ENCODE peak calls at places on chromosome 12, in ten cellular contexts. O, N, U, A, T, H, D, Z, L and M are unnamed samples. For H3K36me3, the result is how much of the 10 kb centered on the place peaks cover.

GRCh38 chr12:84642201-84642600 is 270.4 kb downstream of the SLC6A15 start:
- DNase-seq in N (no peak), L (no peak), U (no peak), D (no peak), H (no peak), A (no peak), T (no peak), O (no peak), Z (no peak), M (no peak)

GRCh38 chr12:56315256-56315625 is 547 bp downstream of the CNPY2 start:
- DNase-seq in L (no peak), A (no peak), T (no peak), H (no peak), O (peak), U (no peak), D (no peak), Z (peak), N (peak), M (no peak)

GRCh38 chr12:29762637-29763300 is 21.0 kb downstream of the TMTC1 start:
- DNase-seq in U (no peak), D (peak), O (no peak), N (no peak), A (no peak), H (no peak), L (no peak), Z (no peak), T (no peak), M (no peak)

GRCh38 chr12:116662612-116663144 is 75.2 kb downstream of the SPRING1 start:
- DNase-seq in D (peak), A (no peak), T (no peak), U (no peak), Z (no peak), H (peak), L (no peak), O (peak), N (peak), M (no peak)

GRCh38 chr12:14777271-14777670 is 26.0 kb downstream of the WBP11 start:
- DNase-seq in D (no peak), T (peak), L (no peak), A (no peak), Z (no peak), U (no peak), O (no peak), N (no peak), H (no peak), M (no peak)

GRCh38 chr12:12992418-12993175 is 7.5 kb downstream of the HEBP1 start:
- DNase-seq in O (no peak), N (no peak), D (peak), U (no peak), A (no peak), H (peak), L (no peak), Z (no peak), T (peak), M (no peak)

GRCh38 chr12:46361667-46362034 is 10.9 kb downstream of the SLC38A2 start:
- DNase-seq in A (no peak), U (no peak), H (no peak), O (no peak), L (no peak), T (no peak), Z (no peak), D (no peak), N (no peak), M (no peak)

GRCh38 chr12:117563706-117564105 is 202.3 kb upstream of the NOS1 start:
- DNase-seq in D (no peak), A (no peak), N (no peak), T (no peak), U (no peak), O (no peak), Z (no peak), L (no peak), H (no peak), M (no peak)

GRCh38 chr12:115737895-115738294 is 539.6 kb downstream of the MED13L start:
- DNase-seq in T (no peak), D (no peak), A (no peak), U (no peak), N (no peak), O (no peak), Z (no peak), H (no peak), L (no peak), M (no peak)

GRCh38 chr12:124073636-124074035 is 100.6 kb downstream of the ZNF664 start:
- DNase-seq in U (no peak), T (no peak), A (no peak), L (no peak), D (no peak), H (no peak), Z (no peak), O (no peak), N (no peak), M (no peak)

GRCh38 chr12:50934981-50935807 is 17.1 kb upstream of the HIGD1C start:
- DNase-seq in A (no peak), D (no peak), N (no peak), O (no peak), T (peak), L (no peak), Z (no peak), U (no peak), H (no peak), M (no peak)

GRCh38 chr12:68480526-68480925 is 130.2 kb upstream of the RAP1B start:
- DNase-seq in H (no peak), D (no peak), T (no peak), N (no peak), O (no peak), L (no peak), U (no peak), A (no peak), Z (no peak), M (no peak)

GRCh38 chr12:4975574-4975973 is 65.9 kb downstream of the KCNA1 start:
- DNase-seq in H (no peak), N (peak), O (no peak), T (no peak), L (no peak), U (no peak), Z (no peak), D (no peak), A (no peak), M (no peak)

GRCh38 chr12:123149828-123150272 is 1.0 kb downstream of the PITPNM2 start:
- DNase-seq in H (no peak), T (no peak), N (no peak), Z (no peak), A (no peak), O (no peak), L (no peak), U (no peak), D (no peak), M (no peak)

GRCh38 chr12:51788876-51789275 is 59.6 kb downstream of the FIGNL2 start:
- DNase-seq in D (no peak), H (no peak), O (no peak), A (no peak), Z (no peak), T (peak), L (no peak), N (no peak), U (no peak), M (no peak)

GRCh38 chr12:118853634-118854033 is 127.7 kb upstream of the SRRM4 start:
- DNase-seq in Z (peak), L (no peak), T (peak), O (no peak), N (peak), D (no peak), U (no peak), H (no peak), A (no peak), M (no peak)

GRCh38 chr12:76562158-76562557 is 2.6 kb upstream of the OSBPL8 start:
- DNase-seq in A (no peak), L (no peak), U (no peak), D (no peak), N (no peak), T (no peak), H (no peak), Z (no peak), O (no peak), M (no peak)

GRCh38 chr12:91404362-91404899 is 221.8 kb upstream of the DCN start:
- DNase-seq in O (no peak), L (no peak), N (no peak), T (peak), A (no peak), H (no peak), U (no peak), D (no peak), Z (no peak), M (no peak)

GRCh38 chr12:23666866-23667265 is 282.6 kb downstream of the SOX5 start:
- DNase-seq in L (no peak), A (no peak), T (no peak), Z (no peak), N (no peak), H (no peak), U (no peak), D (no peak), O (no peak), M (no peak)

GRCh38 chr12:27635349-27635972 is 60.8 kb upstream of the REP15 start:
- DNase-seq in H (no peak), D (no peak), O (no peak), Z (peak), U (no peak), T (peak), A (no peak), L (no peak), N (peak), M (no peak)

GRCh38 chr12:124898200-124898950 is 16.1 kb downstream of the UBC start:
- DNase-seq in D (no peak), Z (peak), O (peak), L (peak), N (peak), A (peak), T (peak), U (peak), H (peak), M (peak)

GRCh38 chr12:6734506-6735082 is 10.7 kb downstream of the COPS7A start:
- DNase-seq in T (no peak), N (peak), Z (no peak), D (peak), H (no peak), A (no peak), U (no peak), O (no peak), L (no peak), M (no peak)
- H3K36me3 ChIP-seq in T (under half), N (under half), Z (under half), D (under half), H (under half), A (under half), U (under half), O (under half), L (under half), M (under half)

DNA sequence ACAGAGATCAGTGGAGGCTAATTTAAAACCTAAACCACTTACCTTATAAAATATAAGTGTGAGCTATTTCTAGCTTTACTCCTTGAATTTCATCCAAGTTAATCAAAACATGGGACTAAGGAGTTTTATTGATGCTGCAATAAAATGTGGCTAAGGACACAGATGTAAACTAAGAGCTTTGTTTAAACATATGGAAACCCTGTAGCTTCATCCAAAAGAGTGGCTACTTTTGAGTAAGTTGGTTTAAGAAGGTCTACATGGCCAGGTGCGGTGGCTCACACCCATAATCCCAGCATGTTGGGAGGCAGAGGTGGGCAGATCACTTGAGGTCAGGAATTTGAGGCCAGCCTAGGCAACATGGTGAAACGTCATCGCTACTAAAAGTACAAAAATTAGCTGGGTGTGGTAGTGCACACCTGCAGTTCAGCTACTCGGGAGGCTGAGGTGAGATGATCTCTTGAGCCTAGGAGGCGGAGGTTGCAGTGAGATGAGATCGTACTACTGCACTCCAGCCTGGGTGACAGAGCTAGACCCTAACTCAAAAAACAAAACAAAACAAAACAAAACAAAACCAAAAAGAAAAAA is 40.4 kb downstream of the TCHP start:
- DNase-seq in T (no peak), D (no peak), Z (no peak), N (no peak), L (no peak), U (no peak), A (no peak), O (no peak), H (no peak), M (no peak)
- H3K36me3 ChIP-seq in T (under half), D (half or more), Z (half or more), N (under half), L (under half), U (under half), A (under half), O (under half), H (under half), M (under half)

GRCh38 chr12:89597210-89597609 is 71.4 kb upstream of the POC1B start:
- DNase-seq in T (peak), N (no peak), O (no peak), H (no peak), U (no peak), A (no peak), D (no peak), Z (no peak), L (no peak), M (no peak)
- H3K36me3 ChIP-seq in T (under half), N (under half), O (under half), H (under half), U (under half), A (under half), D (half or more), Z (half or more), L (under half), M (under half)

DNA sequence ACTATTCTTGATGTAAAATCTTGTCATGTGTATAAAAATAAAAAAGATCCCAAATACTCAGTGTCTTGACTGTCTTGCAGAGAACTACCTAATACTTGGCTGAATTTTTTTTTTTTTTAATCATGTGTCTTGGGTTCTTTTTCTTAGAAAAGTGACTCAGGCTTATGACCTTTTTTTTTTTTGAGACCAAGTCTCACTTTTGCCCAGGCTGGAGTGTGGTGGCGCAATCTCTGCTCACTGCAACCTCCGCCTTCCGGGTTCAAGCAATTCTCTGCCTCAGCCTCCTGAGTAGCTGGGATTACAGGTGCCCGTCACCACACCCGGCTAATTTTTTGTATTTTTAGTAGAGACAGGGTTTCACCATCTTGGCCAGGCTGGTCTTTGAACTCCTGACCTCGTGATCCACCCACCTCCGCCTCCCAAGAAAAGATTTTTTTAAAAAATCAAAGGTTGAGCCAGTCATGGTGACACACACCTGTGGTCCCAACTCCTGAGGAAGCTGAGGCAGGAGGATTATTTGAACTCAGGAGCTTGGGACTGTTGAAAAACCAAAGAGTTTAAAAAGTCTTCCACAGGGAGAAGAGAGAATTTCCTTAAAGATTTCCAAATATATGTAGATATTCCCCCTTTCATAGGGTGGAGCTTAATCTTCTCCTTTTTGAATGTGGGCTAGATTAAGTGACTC is 17.7 kb upstream of the TDG start:
- DNase-seq in L (no peak), A (no peak), T (no peak), D (no peak), H (no peak), N (no peak), O (no peak), Z (no peak), U (no peak), M (no peak)
- H3K36me3 ChIP-seq in L (half or more), A (half or more), T (under half), D (half or more), H (under half), N (half or more), O (under half), Z (half or more), U (half or more), M (half or more)

GRCh38 chr12:120353136-120353535 is 15.8 kb downstream of the MSI1 start:
- DNase-seq in A (no peak), U (no peak), N (no peak), L (no peak), T (no peak), O (no peak), Z (no peak), H (no peak), D (no peak), M (no peak)
- H3K36me3 ChIP-seq in A (under half), U (under half), N (half or more), L (under half), T (under half), O (under half), Z (under half), H (under half), D (under half), M (under half)

GRCh38 chr12:130439250-130439649 is 101.6 kb downstream of the PIWIL1 start:
- DNase-seq in T (no peak), N (no peak), D (no peak), H (no peak), U (no peak), O (no peak), Z (no peak), L (no peak), A (no peak), M (no peak)
- H3K36me3 ChIP-seq in T (under half), N (under half), D (under half), H (under half), U (under half), O (under half), Z (under half), L (under half), A (under half), M (under half)

GRCh38 chr12:113292547-113292946 is 42.4 kb downstream of the SLC8B1 start:
- DNase-seq in H (no peak), O (no peak), Z (no peak), L (no peak), N (no peak), D (no peak), T (no peak), U (no peak), A (no peak), M (no peak)
- H3K36me3 ChIP-seq in H (under half), O (under half), Z (half or more), L (half or more), N (under half), D (half or more), T (under half), U (under half), A (under half), M (half or more)

DNA sequence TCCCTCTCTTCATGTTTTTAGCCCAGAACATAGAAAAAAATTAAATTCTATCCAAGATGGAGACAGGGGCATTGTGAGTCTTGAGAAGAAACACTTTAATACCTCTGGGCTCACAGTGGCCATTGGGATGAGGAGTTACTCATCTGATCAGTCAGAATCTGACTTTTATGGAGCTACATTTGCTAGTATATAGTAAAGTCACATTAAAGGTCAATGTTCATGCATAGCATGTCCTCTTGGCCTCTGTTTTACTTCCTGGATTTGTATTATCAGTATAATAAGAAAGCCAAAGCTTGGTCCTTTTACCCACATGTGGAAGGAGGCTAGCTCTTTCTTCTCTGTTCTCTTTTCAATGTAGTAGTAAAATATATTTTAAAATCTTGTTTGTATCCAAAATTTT is 93.6 kb upstream of the CNOT2 start:
- DNase-seq in U (no peak), D (no peak), O (no peak), A (no peak), N (no peak), T (no peak), L (no peak), Z (no peak), H (no peak), M (no peak)
- H3K36me3 ChIP-seq in U (under half), D (under half), O (under half), A (under half), N (under half), T (under half), L (under half), Z (under half), H (under half), M (under half)

GRCh38 chr12:110382683-110383082 is 20.8 kb downstream of the ANAPC7 start:
- DNase-seq in N (no peak), T (no peak), D (no peak), L (no peak), A (no peak), Z (no peak), H (no peak), O (no peak), U (no peak), M (no peak)
- H3K36me3 ChIP-seq in N (half or more), T (under half), D (half or more), L (half or more), A (half or more), Z (half or more), H (under half), O (under half), U (under half), M (half or more)

DNA sequence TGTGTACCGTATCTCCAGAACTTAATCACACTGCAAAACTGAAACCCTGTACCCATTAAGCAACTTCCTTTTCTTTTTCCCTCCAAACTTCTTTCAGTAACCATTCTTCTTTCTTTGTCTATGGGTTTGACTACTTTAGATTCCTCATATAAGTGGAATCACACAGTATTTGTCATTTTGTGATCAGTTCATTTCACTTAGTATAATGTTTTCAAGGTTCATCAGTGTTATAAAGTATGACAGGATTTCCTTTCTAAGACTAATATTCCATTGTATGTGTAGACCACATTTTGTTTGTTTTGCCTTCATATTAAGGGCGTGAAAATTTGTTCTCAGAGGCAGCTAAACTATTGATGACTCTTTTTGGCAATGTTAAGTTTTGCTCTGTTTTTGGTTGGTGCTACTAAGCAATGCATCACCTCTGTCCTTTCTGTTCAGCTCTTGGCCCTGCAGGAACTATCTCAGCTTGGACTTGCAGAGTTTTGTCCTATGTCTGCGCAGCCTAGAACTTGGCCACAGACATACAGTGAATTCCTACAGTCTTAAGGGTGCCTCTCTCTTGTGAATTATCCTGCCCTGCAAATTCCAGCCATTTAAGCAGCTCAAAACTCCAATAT is 1.6 kb upstream of the KLRG1 start:
- DNase-seq in A (no peak), L (no peak), O (no peak), Z (no peak), D (no peak), U (no peak), H (no peak), N (no peak), T (no peak), M (no peak)
- H3K36me3 ChIP-seq in A (under half), L (under half), O (under half), Z (under half), D (under half), U (under half), H (under half), N (under half), T (under half), M (under half)